ENCODE peak calls at places on chromosome 2, in ten cellular contexts. D is glutamatergic neuron, K is ovary, Z is stomach, N is NB4, U is MM.1S, L is RWPE1, I is cardiac muscle cell, S is foreskin keratinocyte, X is cardiac fibroblast. W is an unnamed sample.

GRCh38 chr2:26687785-26688184 is 4.7 kb upstream of the KCNK3 start:
- DNase-seq in D (no peak), K (peak), Z (no peak), N (no peak), U (no peak), L (no peak), I (no peak), S (no peak), X (no peak), W (no peak)

GRCh38 chr2:84395819-84396218 is 63.3 kb downstream of the SUCLG1 start:
- DNase-seq in D (no peak), K (no peak), Z (no peak), N (no peak), U (no peak), L (no peak), I (no peak), S (peak), X (peak), W (no peak)

GRCh38 chr2:164178835-164179470 is 442.3 kb downstream of the GRB14 start:
- DNase-seq in D (no peak), K (no peak), Z (no peak), N (no peak), U (peak), L (no peak), I (no peak), S (peak), X (peak), W (no peak)

GRCh38 chr2:179191110-179191509 is 73.5 kb downstream of the SESTD1 start:
- DNase-seq in D (no peak), K (no peak), Z (no peak), N (no peak), U (no peak), L (no peak), I (no peak), S (no peak), X (no peak), W (no peak)

GRCh38 chr2:164369416-164369815 is 251.9 kb downstream of the GRB14 start:
- DNase-seq in D (no peak), K (no peak), Z (no peak), N (no peak), U (no peak), L (no peak), I (no peak), S (no peak), X (no peak), W (no peak)

GRCh38 chr2:112927745-112928144 is 16.8 kb downstream of the IL37 start:
- DNase-seq in D (no peak), K (no peak), Z (no peak), N (no peak), U (no peak), L (no peak), I (no peak), S (no peak), X (no peak), W (no peak)

GRCh38 chr2:226514895-226515294 is 284.7 kb downstream of the IRS1 start:
- DNase-seq in D (no peak), K (no peak), Z (no peak), N (no peak), U (no peak), L (peak), I (no peak), S (peak), X (peak), W (no peak)

GRCh38 chr2:37085731-37086147 is 1.4 kb downstream of the GPATCH11 start:
- DNase-seq in D (no peak), K (no peak), Z (no peak), N (peak), U (no peak), L (no peak), I (no peak), S (peak), X (peak), W (no peak)

GRCh38 chr2:167946367-167946955 is 300.9 kb downstream of the STK39 start:
- DNase-seq in D (no peak), K (no peak), Z (no peak), N (no peak), U (no peak), L (no peak), I (no peak), S (no peak), X (no peak), W (no peak)

GRCh38 chr2:221517362-221518121 is 54.6 kb downstream of the EPHA4 start:
- DNase-seq in D (no peak), K (no peak), Z (peak), N (peak), U (peak), L (no peak), I (no peak), S (no peak), X (peak), W (peak)

GRCh38 chr2:231241755-231242507 is 43.5 kb downstream of the ARMC9 start:
- DNase-seq in D (no peak), K (peak), Z (no peak), N (peak), U (no peak), L (no peak), I (no peak), S (no peak), X (peak), W (peak)

GRCh38 chr2:49936965-49937364 is 782.6 kb upstream of the FSHR start:
- DNase-seq in D (no peak), K (no peak), Z (no peak), N (no peak), U (no peak), L (no peak), I (no peak), S (no peak), X (no peak), W (no peak)

GRCh38 chr2:98734823-98735260 is 3.9 kb upstream of the MGAT4A start:
- DNase-seq in D (no peak), K (no peak), Z (no peak), N (no peak), U (no peak), L (no peak), I (no peak), S (no peak), X (no peak), W (no peak)

GRCh38 chr2:237234268-237234667 is 148.6 kb downstream of the COPS8 start:
- DNase-seq in D (no peak), K (no peak), Z (no peak), N (no peak), U (no peak), L (no peak), I (no peak), S (no peak), X (peak), W (no peak)

GRCh38 chr2:42928692-42929576 is 136.6 kb upstream of the HAAO start:
- DNase-seq in D (peak), K (no peak), Z (no peak), N (peak), U (no peak), L (no peak), I (peak), S (no peak), X (peak), W (no peak)
- TF ChIP-seq CTCF in D (peak), K (no peak), Z (peak), N (peak), U (peak), L (no peak), I (peak), S (peak), X (peak), W (peak)

DNA sequence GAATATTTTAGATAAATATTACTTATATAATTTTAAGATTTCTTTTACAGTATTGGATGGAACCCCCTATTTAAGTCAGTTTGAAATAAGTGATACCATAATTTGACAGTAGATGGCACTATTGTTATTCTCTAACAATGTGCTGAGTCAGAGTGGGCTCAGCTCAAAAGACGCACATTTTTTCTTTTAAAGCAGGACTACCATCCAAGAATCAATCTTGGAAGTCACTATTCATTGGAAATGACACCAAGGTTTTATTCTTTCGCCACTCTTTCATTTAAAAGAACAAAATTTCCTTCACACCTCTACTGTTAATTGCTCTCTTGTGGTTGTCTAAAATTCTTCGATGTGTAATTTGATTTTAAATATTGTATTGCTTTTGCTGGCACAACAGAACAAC is 32.6 kb upstream of the SPAG16 start:
- DNase-seq in D (no peak), K (no peak), Z (no peak), N (peak), U (peak), L (peak), I (peak), S (peak), X (peak), W (peak)
- TF ChIP-seq CTCF in D (peak), K (no peak), Z (peak), N (peak), U (peak), L (peak), I (peak), S (peak), X (peak), W (peak)

GRCh38 chr2:238835726-238836301 is 12.1 kb upstream of the TWIST2 start:
- DNase-seq in D (no peak), K (no peak), Z (no peak), N (no peak), U (no peak), L (no peak), I (no peak), S (no peak), X (no peak), W (no peak)
- TF ChIP-seq CTCF in D (no peak), K (no peak), Z (no peak), N (peak), U (no peak), L (no peak), I (peak), S (peak), X (peak), W (peak)

DNA sequence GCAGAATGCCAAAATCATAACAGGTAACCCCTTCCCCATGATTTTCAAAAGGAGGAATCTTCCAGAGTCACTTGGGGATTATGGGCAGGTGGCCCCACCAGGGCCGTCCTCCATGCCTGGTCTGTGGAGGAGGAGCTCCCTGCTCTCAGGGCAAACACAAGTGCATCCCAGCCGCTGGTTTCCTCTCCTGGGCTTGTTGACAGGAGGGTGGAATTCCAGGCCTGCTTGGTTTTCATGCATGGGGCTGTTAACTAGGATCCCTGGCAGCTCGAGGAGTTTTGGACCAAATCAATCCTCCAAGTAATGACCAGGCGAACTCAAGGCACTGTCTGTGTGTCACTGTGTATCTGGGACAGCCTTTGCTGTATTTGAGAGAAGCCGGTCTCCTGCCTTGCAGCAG is 45.3 kb downstream of the FOSL2 start:
- DNase-seq in D (no peak), K (no peak), Z (no peak), N (no peak), U (no peak), L (no peak), I (peak), S (no peak), X (no peak), W (no peak)
- TF ChIP-seq CTCF in D (no peak), K (no peak), Z (no peak), N (no peak), U (no peak), L (no peak), I (no peak), S (no peak), X (no peak), W (no peak)

DNA sequence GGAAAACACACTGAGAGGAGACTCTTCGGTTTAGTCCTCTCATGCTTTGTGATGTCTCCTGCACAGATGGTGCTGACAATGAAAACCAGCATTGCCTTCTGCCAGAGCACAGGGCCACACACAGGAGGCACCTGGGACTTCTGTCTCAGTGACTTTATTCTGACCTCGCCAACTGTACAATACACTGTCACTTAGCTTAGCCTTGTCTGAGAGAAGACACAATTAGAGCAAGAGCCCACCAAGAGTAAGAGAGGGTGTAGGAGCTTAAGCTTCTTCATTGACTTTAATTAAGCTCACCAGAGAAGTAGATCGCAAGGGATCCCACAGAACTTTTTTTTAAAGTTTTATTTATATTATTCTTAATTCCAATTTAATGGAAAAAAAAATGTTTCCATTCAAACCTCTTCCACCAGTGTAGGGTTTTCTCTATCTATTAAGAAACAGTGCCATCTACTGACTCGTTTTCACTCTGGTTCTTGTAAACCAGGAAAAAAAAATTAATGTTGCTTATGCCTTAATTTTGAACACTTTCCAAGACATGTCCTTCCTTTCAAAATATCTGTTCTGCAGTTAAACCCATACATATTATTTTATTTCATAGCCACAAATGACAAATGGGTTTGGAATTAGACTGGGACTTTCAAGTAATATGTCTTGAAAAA is 42.4 kb upstream of the DDX18 start:
- DNase-seq in D (no peak), K (no peak), Z (no peak), N (peak), U (peak), L (peak), I (peak), S (peak), X (peak), W (peak)
- TF ChIP-seq CTCF in D (peak), K (no peak), Z (peak), N (peak), U (peak), L (peak), I (peak), S (peak), X (peak), W (peak)

GRCh38 chr2:232573821-232574435 is 23.4 kb downstream of the EIF4E2 start:
- DNase-seq in D (no peak), K (no peak), Z (no peak), N (no peak), U (no peak), L (no peak), I (no peak), S (no peak), X (no peak), W (no peak)
- TF ChIP-seq CTCF in D (no peak), K (no peak), Z (no peak), N (no peak), U (no peak), L (no peak), I (no peak), S (no peak), X (no peak), W (no peak)

GRCh38 chr2:7899923-7900322 is 781.9 kb upstream of the ID2 start:
- DNase-seq in D (no peak), K (no peak), Z (no peak), N (peak), U (no peak), L (no peak), I (no peak), S (no peak), X (no peak), W (no peak)

GRCh38 chr2:7902251-7902765 is 779.5 kb upstream of the ID2 start:
- DNase-seq in D (no peak), K (no peak), Z (no peak), N (no peak), U (no peak), L (no peak), I (no peak), S (no peak), X (no peak), W (no peak)

GRCh38 chr2:7895356-7895755 is 786.5 kb upstream of the ID2 start:
- DNase-seq in D (no peak), K (no peak), Z (no peak), N (no peak), U (no peak), L (no peak), I (no peak), S (no peak), X (no peak), W (no peak)

GRCh38 chr2:7900593-7900992 is 781.3 kb upstream of the ID2 start:
- DNase-seq in D (no peak), K (no peak), Z (no peak), N (peak), U (no peak), L (no peak), I (no peak), S (peak), X (no peak), W (no peak)

DNA sequence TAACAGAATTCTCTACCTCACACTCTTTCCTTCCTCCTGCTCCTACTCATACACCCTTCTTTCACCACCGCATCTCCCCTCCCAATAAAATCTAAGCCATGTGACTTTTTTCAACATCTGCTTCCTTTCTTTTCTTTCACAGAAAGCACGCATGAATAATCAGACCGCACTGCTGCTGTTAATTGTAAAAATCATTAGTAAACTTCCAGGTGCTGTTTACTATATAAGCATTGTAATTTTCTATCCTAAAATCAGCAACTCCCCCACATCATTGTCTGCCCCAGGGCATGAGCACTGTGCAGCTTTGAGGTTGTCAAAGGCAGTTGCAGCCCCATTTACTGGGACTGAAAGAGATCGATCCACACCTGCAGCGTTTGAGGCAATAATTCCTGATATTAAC is 782.6 kb upstream of the ID2 start:
- DNase-seq in D (no peak), K (no peak), Z (no peak), N (peak), U (no peak), L (no peak), I (no peak), S (no peak), X (no peak), W (no peak)
- TF ChIP-seq CTCF in D (no peak), K (no peak), Z (no peak), N (no peak), U (no peak), L (no peak), I (no peak), S (no peak), X (no peak), W (no peak)

GRCh38 chr2:233862261-233862768 is 5.9 kb downstream of the MSL3B start:
- DNase-seq in D (no peak), K (no peak), Z (no peak), N (no peak), U (no peak), L (no peak), I (no peak), S (no peak), X (no peak), W (no peak)

GRCh38 chr2:233867993-233868532 is at the start of gene MSL3B:
- DNase-seq in D (peak), K (peak), Z (peak), N (peak), U (peak), L (peak), I (peak), S (peak), X (peak), W (no peak)

GRCh38 chr2:233866479-233866878 is 1.7 kb downstream of the MSL3B start:
- DNase-seq in D (no peak), K (no peak), Z (no peak), N (no peak), U (no peak), L (no peak), I (no peak), S (no peak), X (no peak), W (no peak)

GRCh38 chr2:233871432-233871831 is 3.2 kb upstream of the MSL3B start:
- DNase-seq in D (no peak), K (no peak), Z (no peak), N (no peak), U (no peak), L (no peak), I (no peak), S (no peak), X (no peak), W (no peak)

DNA sequence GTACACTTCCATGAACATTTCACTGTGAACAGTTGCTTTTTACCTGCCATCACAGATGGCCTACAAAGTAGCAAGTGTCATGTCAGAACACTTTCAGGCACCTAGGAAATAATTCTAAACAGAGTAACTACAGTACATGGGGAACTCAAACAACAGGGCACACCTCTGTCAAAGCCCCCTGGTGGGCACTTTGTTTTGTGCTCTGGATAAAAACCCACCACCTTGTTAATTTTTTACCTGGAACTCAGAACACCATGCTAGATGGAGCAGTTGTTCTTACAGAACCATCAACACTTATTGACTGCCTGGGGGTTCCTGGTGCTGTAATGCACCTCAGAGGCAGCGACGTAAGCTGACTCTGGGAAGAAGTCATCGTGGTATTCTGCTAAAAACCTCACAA is 2.3 kb downstream of the MSL3B start:
- DNase-seq in D (no peak), K (no peak), Z (no peak), N (peak), U (no peak), L (no peak), I (no peak), S (no peak), X (no peak), W (no peak)
- TF ChIP-seq CTCF in D (peak), K (no peak), Z (no peak), N (peak), U (no peak), L (no peak), I (peak), S (peak), X (peak), W (no peak)